ENCODE peak calls at places on chromosomes 16 and 17, in nine cellular contexts. O, Z, L, V, P, E, K, R and M are unnamed samples.

GRCh38 chr16:73912850-73913249 is 383.8 kb upstream of the PSMD7 start:
- DNase-seq in O (no peak), Z (no peak), L (no peak), V (no peak), P (no peak), E (no peak), K (no peak), R (no peak), M (no peak)

GRCh38 chr16:83956336-83957289 is 3.6 kb downstream of the OSGIN1 start:
- DNase-seq in O (peak), Z (peak), L (peak), V (peak), P (peak), E (peak), K (peak), R (peak), M (peak)

GRCh38 chr16:49811630-49812334 is 44.1 kb downstream of the ZNF423 start:
- DNase-seq in O (no peak), Z (no peak), L (no peak), V (no peak), P (peak), E (no peak), K (no peak), R (no peak), M (peak)

GRCh38 chr16:75280331-75280804 is 28.9 kb upstream of the BCAR1 start:
- DNase-seq in O (no peak), Z (no peak), L (no peak), V (no peak), P (no peak), E (no peak), K (no peak), R (no peak), M (no peak)

GRCh38 chr17:19364699-19365498 is 2.4 kb upstream of the B9D1 start:
- DNase-seq in O (no peak), Z (no peak), L (no peak), V (no peak), P (no peak), E (no peak), K (no peak), R (peak), M (no peak)

GRCh38 chr16:4323845-4324478 is 8.1 kb downstream of the GLIS2 start:
- DNase-seq in O (no peak), Z (no peak), L (peak), V (no peak), P (peak), E (no peak), K (peak), R (peak), M (peak)

GRCh38 chr17:13385481-13385907 is 216.2 kb downstream of the HS3ST3A1 start:
- DNase-seq in O (no peak), Z (no peak), L (no peak), V (no peak), P (no peak), E (no peak), K (no peak), R (peak), M (no peak)

GRCh38 chr17:35242158-35242804 is 591 bp upstream of the SLFN5 start:
- DNase-seq in O (peak), Z (no peak), L (peak), V (peak), P (no peak), E (no peak), K (peak), R (peak), M (peak)

GRCh38 chr16:56869513-56870270 is 4.7 kb downstream of the SLC12A3 start:
- DNase-seq in O (no peak), Z (no peak), L (no peak), V (no peak), P (peak), E (no peak), K (peak), R (peak), M (no peak)

GRCh38 chr16:48526058-48526957 is 83.7 kb downstream of the N4BP1 start:
- DNase-seq in O (no peak), Z (no peak), L (no peak), V (no peak), P (no peak), E (no peak), K (peak), R (no peak), M (no peak)

GRCh38 chr16:73000020-73000906 is 47.7 kb downstream of the ZFHX3 start:
- DNase-seq in O (no peak), Z (no peak), L (peak), V (no peak), P (no peak), E (peak), K (no peak), R (no peak), M (peak)

GRCh38 chr17:75472119-75472518 is 15.7 kb downstream of the TMEM94 start:
- DNase-seq in O (no peak), Z (no peak), L (no peak), V (no peak), P (no peak), E (no peak), K (no peak), R (no peak), M (no peak)

GRCh38 chr17:31275126-31275525 is 21.9 kb downstream of the OMG start:
- DNase-seq in O (no peak), Z (no peak), L (no peak), V (no peak), P (peak), E (no peak), K (no peak), R (no peak), M (no peak)

GRCh38 chr16:74844041-74844826 is 69.6 kb upstream of the FA2H start:
- DNase-seq in O (no peak), Z (no peak), L (no peak), V (no peak), P (no peak), E (no peak), K (no peak), R (peak), M (no peak)

GRCh38 chr16:23957287-23957686 is 121.5 kb downstream of the PRKCB start:
- DNase-seq in O (no peak), Z (no peak), L (no peak), V (no peak), P (no peak), E (no peak), K (no peak), R (no peak), M (no peak)

GRCh38 chr17:34598161-34598776 is 18.9 kb downstream of the TMEM132E start:
- DNase-seq in O (no peak), Z (no peak), L (no peak), V (no peak), P (no peak), E (no peak), K (no peak), R (no peak), M (no peak)

GRCh38 chr16:50065241-50065623 is 538 bp upstream of the HEATR3 start:
- DNase-seq in O (no peak), Z (no peak), L (no peak), V (no peak), P (no peak), E (no peak), K (no peak), R (no peak), M (no peak)

GRCh38 chr16:3602320-3602653 is 9.1 kb downstream of the SLX4 start:
- DNase-seq in O (no peak), Z (no peak), L (no peak), V (no peak), P (no peak), E (no peak), K (no peak), R (no peak), M (no peak)

GRCh38 chr16:16150117-16150877 is 73.0 kb downstream of the ABCC6 start:
- DNase-seq in O (no peak), Z (peak), L (no peak), V (no peak), P (no peak), E (peak), K (peak), R (no peak), M (peak)

GRCh38 chr17:75265614-75266314 is 4.1 kb downstream of the MRPS7 start:
- DNase-seq in O (no peak), Z (no peak), L (no peak), V (no peak), P (no peak), E (no peak), K (no peak), R (no peak), M (no peak)

GRCh38 chr16:66512589-66513404 is 37.1 kb downstream of the TK2 start:
- DNase-seq in O (no peak), Z (no peak), L (no peak), V (no peak), P (peak), E (no peak), K (no peak), R (peak), M (peak)

GRCh38 chr17:71188811-71189492 is 931.9 kb upstream of the SOX9 start:
- DNase-seq in O (no peak), Z (peak), L (no peak), V (no peak), P (peak), E (peak), K (no peak), R (peak), M (peak)

GRCh38 chr16:54140057-54140787 is 146.4 kb downstream of the IRX3 start:
- DNase-seq in O (no peak), Z (no peak), L (no peak), V (no peak), P (peak), E (no peak), K (no peak), R (no peak), M (no peak)

GRCh38 chr16:3101841-3102470 is 2.9 kb upstream of the ZSCAN10 start:
- DNase-seq in O (no peak), Z (no peak), L (no peak), V (no peak), P (no peak), E (no peak), K (no peak), R (no peak), M (no peak)

GRCh38 chr16:85019659-85020245 is 7.8 kb upstream of the KIAA0513 start:
- DNase-seq in O (no peak), Z (no peak), L (no peak), V (no peak), P (no peak), E (no peak), K (peak), R (no peak), M (no peak)

GRCh38 chr17:80424878-80425765 is 10.2 kb downstream of the ENDOV start:
- DNase-seq in O (no peak), Z (no peak), L (no peak), V (no peak), P (no peak), E (no peak), K (no peak), R (no peak), M (no peak)

GRCh38 chr16:13829712-13830304 is 90.1 kb upstream of the ERCC4 start:
- DNase-seq in O (no peak), Z (no peak), L (no peak), V (no peak), P (no peak), E (no peak), K (no peak), R (no peak), M (no peak)

GRCh38 chr16:65655802-65656201 is 533.9 kb upstream of the CDH11 start:
- DNase-seq in O (no peak), Z (no peak), L (no peak), V (no peak), P (no peak), E (no peak), K (no peak), R (no peak), M (peak)

GRCh38 chr16:78570409-78571141 is 471.1 kb downstream of the WWOX start:
- DNase-seq in O (no peak), Z (no peak), L (no peak), V (no peak), P (no peak), E (no peak), K (no peak), R (no peak), M (no peak)

GRCh38 chr16:87597324-87597830 is 4.9 kb upstream of the JPH3 start:
- DNase-seq in O (no peak), Z (no peak), L (no peak), V (no peak), P (no peak), E (no peak), K (no peak), R (no peak), M (no peak)

GRCh38 chr16:15435216-15435864 is 952 bp downstream of the BMERB1 start:
- DNase-seq in O (no peak), Z (no peak), L (no peak), V (no peak), P (peak), E (no peak), K (no peak), R (no peak), M (no peak)

GRCh38 chr16:3825103-3825502 is 55.4 kb downstream of the CREBBP start:
- DNase-seq in O (no peak), Z (no peak), L (no peak), V (no peak), P (peak), E (no peak), K (no peak), R (peak), M (peak)

GRCh38 chr17:7177210-7177953 is 1.8 kb downstream of the ASGR1 start:
- DNase-seq in O (peak), Z (no peak), L (peak), V (peak), P (peak), E (peak), K (peak), R (peak), M (peak)

GRCh38 chr17:81941484-81942166 is 4.5 kb upstream of the PYCR1 start:
- DNase-seq in O (no peak), Z (no peak), L (no peak), V (no peak), P (no peak), E (no peak), K (no peak), R (no peak), M (no peak)